ENCODE peak calls at places on chromosomes 7 and 10, in seven cellular contexts. B is NCI-H774; P is progenitor cell of endocrine pancreas; N is kidney epithelial cell; T is CD8-positive, alpha-beta T cell; C is Right ventricle myocardium superior; A is NCI-H1694. M is an unnamed sample.

GRCh38 chr7:106127984-106128780 is 16.1 kb upstream of the SYPL1 start:
- DNase-seq in P (no peak), B (no peak), N (no peak), A (no peak), T (no peak), C (no peak), M (peak; percentile 57)

GRCh38 chr10:35726850-35727249 is 84.8 kb upstream of the FZD8 start:
- DNase-seq in A (no peak), P (no peak), N (no peak), T (no peak), C (no peak), B (no peak), M (no peak)

GRCh38 chr7:54542920-54543539 is 855 bp downstream of the VSTM2A start:
- DNase-seq in B (peak; percentile 43), N (peak; percentile 25), A (no peak), T (no peak), C (no peak), P (peak; percentile 30), M (peak; percentile 29)

GRCh38 chr10:72241853-72242252 is 25.8 kb upstream of the ASCC1 start:
- DNase-seq in P (no peak), B (no peak), C (no peak), T (no peak), N (no peak), A (no peak), M (no peak)

GRCh38 chr7:116633131-116633988 is 38.6 kb upstream of the MET start:
- DNase-seq in T (no peak), B (no peak), P (no peak), C (no peak), A (no peak), N (peak; percentile 50), M (peak; percentile 46)

GRCh38 chr7:106959753-106960152 is 84.8 kb upstream of the PRKAR2B start:
- DNase-seq in P (peak; percentile 15), T (no peak), N (no peak), A (no peak), C (no peak), B (no peak), M (no peak)

GRCh38 chr7:127995157-127995865 is 35.9 kb downstream of the LRRC4 start:
- DNase-seq in C (no peak), P (no peak), A (no peak), T (no peak), N (no peak), B (no peak), M (peak; percentile 69)

GRCh38 chr7:74032191-74032490 is 4.2 kb downstream of the ELN start:
- DNase-seq in C (peak; percentile 73), A (no peak), N (no peak), T (no peak), P (no peak), B (no peak), M (peak; percentile 91)

GRCh38 chr7:129144095-129144833 is at the start of gene TSPAN33:
- DNase-seq in N (no peak), P (peak; percentile 76), B (peak; percentile 70), A (peak; percentile 44), C (peak; percentile 89), T (peak; percentile 56), M (peak; percentile 95)

GRCh38 chr7:139777948-139778841 is at the start of gene HIPK2:
- DNase-seq in C (peak; percentile 92), A (peak; percentile 15), T (peak; percentile 46), B (peak; percentile 60), P (peak; percentile 70), N (no peak), M (peak; percentile 92)

GRCh38 chr10:28523725-28524252 is 9.1 kb upstream of the WAC start:
- DNase-seq in P (no peak), A (no peak), N (no peak), C (no peak), B (no peak), T (no peak), M (no peak)

GRCh38 chr10:119602241-119603095 is 5.7 kb upstream of the TIAL1 start:
- DNase-seq in T (no peak), N (no peak), B (no peak), C (no peak), P (no peak), A (no peak), M (peak; percentile 49)

GRCh38 chr10:61478621-61479312 is 25.6 kb upstream of the TMEM26 start:
- DNase-seq in N (no peak), P (no peak), C (no peak), T (no peak), A (no peak), B (no peak), M (no peak)

GRCh38 chr7:139875821-139876241 is 46.8 kb downstream of the TBXAS1 start:
- DNase-seq in A (no peak), B (no peak), C (no peak), P (no peak), N (no peak), T (no peak), M (no peak)

GRCh38 chr10:178208-178607 is 43.0 kb downstream of the ZMYND11 start:
- DNase-seq in P (no peak), T (no peak), C (no peak), N (peak; percentile 9), A (peak; percentile 1), B (peak; percentile 17), M (peak; percentile 35)

GRCh38 chr7:997404-998395 is 14.7 kb downstream of the CYP2W1 start:
- DNase-seq in B (no peak), A (no peak), C (no peak), T (no peak), N (no peak), P (no peak), M (no peak)

GRCh38 chr7:3067193-3067592 is 23.5 kb upstream of the CARD11 start:
- DNase-seq in N (no peak), T (no peak), C (no peak), A (no peak), B (no peak), P (no peak), M (no peak)

GRCh38 chr10:938954-939678 is 7.6 kb upstream of the LARP4B start:
- DNase-seq in B (no peak), A (no peak), N (no peak), P (no peak), T (no peak), C (no peak), M (no peak)

GRCh38 chr10:279655-280054 is 144.4 kb downstream of the ZMYND11 start:
- DNase-seq in A (no peak), C (no peak), N (no peak), B (no peak), P (no peak), T (no peak), M (no peak)

GRCh38 chr10:32972929-32973328 is 14.9 kb upstream of the ITGB1 start:
- DNase-seq in B (no peak), A (no peak), C (no peak), P (no peak), T (no peak), N (no peak), M (no peak)

GRCh38 chr10:21907436-21907835 is 96.1 kb downstream of the DNAJC1 start:
- DNase-seq in C (no peak), B (no peak), T (no peak), P (no peak), N (no peak), A (no peak), M (no peak)

GRCh38 chr10:132808568-132809236 is 22.8 kb upstream of the NKX6-2 start:
- DNase-seq in P (no peak), B (no peak), A (no peak), T (no peak), C (peak; percentile 34), N (no peak), M (no peak)

GRCh38 chr7:156560075-156560474 is 80.5 kb upstream of the RNF32 start:
- DNase-seq in N (no peak), A (peak; percentile 12), P (no peak), B (no peak), C (no peak), T (no peak), M (no peak)

GRCh38 chr10:36463390-36463789 is 662.0 kb upstream of the ANKRD30A start:
- DNase-seq in N (no peak), T (no peak), P (no peak), B (no peak), C (no peak), A (no peak), M (no peak)

GRCh38 chr10:124679401-124679800 is 64.8 kb downstream of the FAM53B start:
- DNase-seq in T (no peak), P (no peak), C (no peak), A (no peak), N (no peak), B (no peak), M (no peak)

GRCh38 chr10:12635127-12635541 is 285.8 kb downstream of the CAMK1D start:
- DNase-seq in P (no peak), T (no peak), A (no peak), N (peak; percentile 16), B (no peak), C (no peak), M (no peak)

GRCh38 chr10:130190737-130191115 is 54.5 kb downstream of the GLRX3 start:
- DNase-seq in T (no peak), P (no peak), A (no peak), B (no peak), C (no peak), N (no peak), M (no peak)

GRCh38 chr7:41916450-41916927 is 213.6 kb upstream of the INHBA start:
- DNase-seq in T (no peak), A (no peak), P (no peak), N (peak; percentile 99), B (no peak), C (no peak), M (peak; percentile 83)

GRCh38 chr10:71799112-71799511 is 25.8 kb upstream of the VSIR start:
- DNase-seq in A (no peak), T (no peak), C (no peak), N (no peak), B (no peak), P (no peak), M (no peak)

GRCh38 chr7:5824297-5824610 is 42.8 kb upstream of the RNF216 start:
- DNase-seq in T (peak; percentile 34), B (no peak), N (no peak), A (no peak), P (no peak), C (no peak), M (no peak)

GRCh38 chr7:1691601-1692499 is 21.8 kb downstream of the ELFN1 start:
- DNase-seq in B (no peak), C (peak; percentile 77), P (peak; percentile 0), N (peak; percentile 87), T (no peak), A (no peak), M (no peak)

GRCh38 chr7:96786998-96787395 is 77.4 kb upstream of the SEM1 start:
- DNase-seq in N (no peak), T (no peak), B (no peak), C (no peak), P (no peak), A (no peak), M (no peak)

GRCh38 chr10:104096692-104097091 is 11.0 kb upstream of the COL17A1 start:
- DNase-seq in T (no peak), P (no peak), C (no peak), B (no peak), A (no peak), N (no peak), M (no peak)

GRCh38 chr10:81680374-81680773 is 194.6 kb upstream of the NRG3 start:
- DNase-seq in T (no peak), P (no peak), A (no peak), B (no peak), C (no peak), N (no peak), M (no peak)

GRCh38 chr10:92387289-92387940 is 96.4 kb downstream of the MARCHF5 start:
- DNase-seq in B (no peak), P (peak; percentile 68), A (no peak), C (no peak), N (peak; percentile 19), T (no peak), M (peak; percentile 69)

GRCh38 chr7:70569335-70569819 is 562.6 kb upstream of the GALNT17 start:
- DNase-seq in B (no peak), P (no peak), C (no peak), N (peak; percentile 32), T (no peak), A (peak; percentile 97), M (no peak)

GRCh38 chr7:111107989-111108388 is 17.1 kb downstream of the LRRN3 start:
- DNase-seq in T (no peak), B (peak; percentile 33), C (no peak), P (no peak), N (no peak), A (no peak), M (no peak)

M was measured in AG20443.